ENCODE peak calls at places on chromosomes 2 and 18, in four cellular contexts. One of them, this sample, is unnamed.
A peak's percentile ranks its signal among the peaks of the same experiment; 100 is the strongest.

GRCh38 chr2:64203131-64204005 is 59.1 kb upstream of the PELI1 start:
- DNase-seq in GM23248: peak; percentile 53
- DNase-seq in heart right ventricle: no peak
- DNase-seq in AG10803: peak; percentile 58
- DNase-seq in this sample: peak; percentile 48

GRCh38 chr2:66699481-66700180 is 264.7 kb downstream of the MEIS1 start:
- DNase-seq in GM23248: no peak
- DNase-seq in heart right ventricle: no peak
- DNase-seq in AG10803: no peak
- DNase-seq in this sample: no peak

GRCh38 chr18:21386523-21387240 is 144.7 kb downstream of the GREB1L start:
- DNase-seq in GM23248: no peak
- DNase-seq in heart right ventricle: no peak
- DNase-seq in AG10803: no peak
- DNase-seq in this sample: no peak

GRCh38 chr2:102187191-102188150 is 648 bp downstream of the IL1RL2 start:
- DNase-seq in GM23248: peak; percentile 81
- DNase-seq in heart right ventricle: peak; percentile 65
- DNase-seq in AG10803: peak; percentile 35
- DNase-seq in this sample: peak; percentile 65

GRCh38 chr2:170271340-170271739 is 93.4 kb downstream of the MYO3B start:
- DNase-seq in GM23248: peak; percentile 2
- DNase-seq in heart right ventricle: no peak
- DNase-seq in AG10803: no peak
- DNase-seq in this sample: no peak

GRCh38 chr18:8162797-8163196 is 446.4 kb upstream of the RAB12 start:
- DNase-seq in GM23248: no peak
- DNase-seq in heart right ventricle: peak; percentile 52
- DNase-seq in AG10803: no peak
- DNase-seq in this sample: no peak

GRCh38 chr2:106270471-106270891 is 76.4 kb upstream of the UXS1 start:
- DNase-seq in GM23248: no peak
- DNase-seq in heart right ventricle: no peak
- DNase-seq in AG10803: no peak
- DNase-seq in this sample: no peak

GRCh38 chr2:171434671-171434980 is 600 bp downstream of the DCAF17 start:
- DNase-seq in GM23248: no peak
- DNase-seq in heart right ventricle: no peak
- DNase-seq in AG10803: no peak
- DNase-seq in this sample: no peak

GRCh38 chr2:129483366-129483765 is 496.1 kb upstream of the RAB6C start:
- DNase-seq in GM23248: no peak
- DNase-seq in heart right ventricle: no peak
- DNase-seq in AG10803: no peak
- DNase-seq in this sample: no peak

GRCh38 chr2:73254343-73255006 is 20.4 kb downstream of the CCT7 start:
- DNase-seq in GM23248: no peak
- DNase-seq in heart right ventricle: no peak
- DNase-seq in AG10803: no peak
- DNase-seq in this sample: no peak

This sample was measured in AG08395.